ENCODE peak calls at places on chromosomes 12 and 14, in six cellular contexts. S is Panc1; R is brain microvascular endothelial cell; K is breast epithelium; L is CD8-positive, alpha-beta T cell; T is coronary artery. C is an unnamed sample.

GRCh38 chr14:88233915-88234314 is 89.2 kb downstream of the KCNK10 start:
- DNase-seq in L (no peak), R (no peak), S (no peak), T (no peak), K (no peak), C (peak; percentile 48)

GRCh38 chr12:7951671-7952070 is 15.7 kb upstream of the SLC2A3 start:
- DNase-seq in R (no peak), L (no peak), K (no peak), T (no peak), S (no peak), C (no peak)

GRCh38 chr12:93664573-93665138 is 12.5 kb upstream of the CRADD start:
- DNase-seq in S (no peak), R (no peak), T (no peak), K (no peak), L (no peak), C (no peak)

GRCh38 chr14:68789798-68790655 is 2.8 kb downstream of the ZFP36L1 start:
- DNase-seq in R (no peak), S (no peak), T (peak; percentile 77), L (peak; percentile 26), K (no peak), C (peak; percentile 45)

GRCh38 chr14:87233266-87233665 is 759.7 kb downstream of the GALC start:
- DNase-seq in L (no peak), S (no peak), K (no peak), R (no peak), T (no peak), C (no peak)

GRCh38 chr14:51726166-51726899 is 74.6 kb downstream of the FRMD6 start:
- DNase-seq in S (no peak), K (no peak), R (no peak), T (no peak), L (no peak), C (no peak)

GRCh38 chr14:53845813-53846693 is 110.6 kb downstream of the BMP4 start:
- DNase-seq in T (no peak), L (no peak), K (no peak), S (no peak), R (no peak), C (peak; percentile 53)

GRCh38 chr12:63093711-63094110 is 57.3 kb downstream of the AVPR1A start:
- DNase-seq in R (peak; percentile 25), T (no peak), K (no peak), S (no peak), L (no peak), C (no peak)

GRCh38 chr12:16515666-16516065 is 90.3 kb downstream of the LMO3 start:
- DNase-seq in T (no peak), R (peak; percentile 1), S (no peak), L (no peak), K (no peak), C (no peak)

GRCh38 chr14:92501891-92502351 is 11.7 kb upstream of the RIN3 start:
- DNase-seq in L (no peak), T (no peak), S (no peak), R (peak; percentile 61), K (no peak), C (no peak)

GRCh38 chr14:61154606-61155005 is 126.5 kb downstream of the TMEM30B start:
- DNase-seq in S (no peak), K (no peak), T (no peak), R (no peak), L (no peak), C (no peak)

GRCh38 chr14:101471723-101472517 is 89.4 kb upstream of the DIO3 start:
- DNase-seq in T (peak; percentile 64), L (no peak), R (no peak), K (peak; percentile 28), S (no peak), C (no peak)

GRCh38 chr12:64825143-64826011 is 930 bp downstream of the TBC1D30 start:
- DNase-seq in T (no peak), S (no peak), R (no peak), K (no peak), L (no peak), C (no peak)

GRCh38 chr14:22515961-22516360 is 73.1 kb downstream of the DAD1 start:
- DNase-seq in K (no peak), T (no peak), R (no peak), L (no peak), S (no peak), C (no peak)

GRCh38 chr14:89481167-89481566 is 64.1 kb upstream of the FOXN3 start:
- DNase-seq in T (no peak), K (no peak), L (no peak), S (no peak), R (no peak), C (no peak)

GRCh38 chr14:68796418-68797101 is 3.7 kb upstream of the ZFP36L1 start:
- DNase-seq in L (no peak), T (peak; percentile 66), S (no peak), R (no peak), K (no peak), C (no peak)

GRCh38 chr14:47435331-47435965 is 240.0 kb downstream of the MDGA2 start:
- DNase-seq in L (no peak), R (no peak), T (no peak), S (no peak), K (no peak), C (no peak)

GRCh38 chr12:3655331-3655900 is 97.5 kb downstream of the CRACR2A start:
- DNase-seq in T (no peak), S (no peak), L (no peak), R (no peak), K (no peak), C (peak; percentile 19)

GRCh38 chr14:61528591-61529021 is 166.7 kb upstream of the HIF1A start:
- DNase-seq in S (no peak), L (no peak), K (no peak), R (peak; percentile 92), T (no peak), C (no peak)

GRCh38 chr14:84298738-84299137 is 1231.2 kb upstream of the FLRT2 start:
- DNase-seq in L (no peak), T (no peak), S (no peak), K (no peak), R (no peak), C (no peak)

GRCh38 chr12:34297126-34297789 is 275.0 kb downstream of the ALG10 start:
- DNase-seq in T (no peak), K (peak; percentile 14), R (no peak), S (no peak), L (no peak), C (no peak)

GRCh38 chr12:75672212-75672611 is 160.8 kb upstream of the KRR1 start:
- DNase-seq in R (no peak), S (no peak), T (no peak), L (no peak), K (no peak), C (no peak)

GRCh38 chr12:114626-115211 is 48.2 kb downstream of the IQSEC3 start:
- DNase-seq in S (no peak), K (no peak), T (no peak), L (no peak), R (no peak), C (no peak)

GRCh38 chr14:99609245-99610117 is 5.5 kb upstream of the CCDC85C start:
- DNase-seq in T (no peak), R (no peak), S (no peak), L (no peak), K (no peak), C (peak; percentile 62)

GRCh38 chr12:66232258-66232657 is 43.2 kb downstream of the IRAK3 start:
- DNase-seq in R (no peak), L (no peak), S (no peak), T (no peak), K (no peak), C (no peak)

GRCh38 chr12:66237505-66238175 is 48.6 kb downstream of the IRAK3 start:
- DNase-seq in T (no peak), K (no peak), L (no peak), R (no peak), S (no peak), C (no peak)

GRCh38 chr12:66239295-66239694 is 50.3 kb downstream of the IRAK3 start:
- DNase-seq in L (no peak), S (no peak), R (no peak), T (no peak), K (no peak), C (no peak)

GRCh38 chr12:66236969-66237368 is 48.0 kb downstream of the IRAK3 start:
- DNase-seq in R (no peak), T (no peak), L (no peak), S (no peak), K (no peak), C (no peak)

GRCh38 chr12:66235626-66236281 is 46.7 kb downstream of the IRAK3 start:
- DNase-seq in R (peak; percentile 11), S (no peak), K (no peak), L (no peak), T (no peak), C (peak; percentile 66)
- TF ChIP-seq CTCF in R (peak; percentile 31), S (peak; percentile 18), K (no peak), L (no peak), T (no peak), C (no peak)

DNA sequence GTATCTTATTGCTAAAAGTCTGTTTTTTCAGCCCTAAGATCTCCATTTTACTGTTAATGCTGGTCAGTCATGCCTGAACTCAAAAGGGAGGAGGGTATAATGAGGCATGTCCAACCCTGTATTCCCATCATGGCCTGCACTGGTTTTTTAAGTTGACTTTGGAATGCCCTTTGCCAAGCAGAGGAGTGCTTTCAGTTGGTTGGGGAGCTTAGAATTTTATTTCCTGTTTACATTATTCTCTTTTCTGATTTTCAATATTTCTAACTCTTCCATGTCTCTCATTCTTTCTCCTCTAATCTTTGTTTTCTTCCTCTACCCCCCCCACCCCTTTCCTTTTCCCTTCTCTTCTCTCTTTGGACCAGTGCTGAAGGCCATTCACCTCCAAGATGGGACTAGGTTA is 4.9 kb upstream of the DHRS2 start:
- DNase-seq in L (no peak), R (no peak), T (no peak), S (no peak), K (no peak), C (no peak)
- H3K27ac ChIP-seq in L (no peak overlapping the region), R (no peak overlapping the region), T (no peak overlapping the region), S (no peak overlapping the region), K (no peak overlapping the region), C (no peak overlapping the region)

DNA sequence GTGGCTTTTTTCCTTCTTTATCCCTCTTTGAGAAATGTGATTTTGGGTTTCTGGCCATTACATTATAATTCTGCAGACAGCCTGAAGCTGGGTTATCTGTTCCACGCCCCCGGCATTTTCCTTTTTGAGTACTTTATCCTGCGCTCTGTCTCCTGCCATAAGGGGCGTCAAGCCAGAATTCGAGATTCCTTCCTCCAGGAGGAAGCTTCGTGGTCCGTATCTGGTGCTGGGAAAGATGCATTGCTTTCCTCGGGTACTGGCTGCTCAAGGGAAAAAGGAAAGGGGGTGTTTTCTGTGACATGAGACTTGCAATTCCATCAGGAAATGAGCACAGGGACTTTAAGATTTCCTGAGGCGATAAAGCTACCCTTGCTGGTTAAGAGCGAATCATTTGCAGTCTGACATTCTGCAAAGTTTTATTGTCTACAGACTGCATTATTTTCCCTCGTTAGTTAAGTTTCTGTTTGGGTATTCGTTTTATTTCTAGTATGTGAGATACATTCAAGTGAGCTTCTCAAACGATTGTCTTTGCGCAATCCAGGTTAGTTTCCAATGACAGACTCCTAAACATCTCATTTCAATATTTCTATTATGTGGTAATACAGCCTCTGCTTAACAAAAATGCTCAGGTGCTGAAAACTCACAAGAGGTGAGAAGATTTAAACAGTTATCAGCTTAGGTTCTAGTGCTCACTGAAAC is 706 bp downstream of the AKAP5 start:
- DNase-seq in R (peak; percentile 45), L (no peak), K (no peak), S (no peak), T (no peak), C (peak; percentile 58)
- TF ChIP-seq CTCF in R (peak; percentile 62), L (no peak), K (no peak), S (no peak), T (no peak), C (no peak)

GRCh38 chr14:66601932-66602578 is 94.1 kb downstream of the GPHN start:
- DNase-seq in T (no peak), K (no peak), R (no peak), L (no peak), S (no peak), C (no peak)
- H3K27ac ChIP-seq in T (no peak overlapping the region), K (no peak overlapping the region), R (no peak overlapping the region), L (no peak overlapping the region), S (no peak overlapping the region), C (no peak overlapping the region)